ENCODE peak calls at places on chromosome 9, in four cellular contexts. One of them, this sample, is unnamed. For H3K9me3, the result is how much of the 10 kb centered on the place peaks cover.

GRCh38 chr9:130861372-130862180 is 26.5 kb downstream of the ABL1 start:
- DNase-seq in uterus: no peak
- DNase-seq in adrenal gland: no peak
- DNase-seq in psoas muscle: no peak
- DNase-seq in this sample: no peak

GRCh38 chr9:6962164-6962563 is 204.4 kb downstream of the KDM4C start:
- DNase-seq in psoas muscle: no peak
- DNase-seq in adrenal gland: no peak
- DNase-seq in uterus: no peak
- DNase-seq in this sample: no peak

GRCh38 chr9:131608469-131609115 is 63.3 kb downstream of the PRRT1B start:
- DNase-seq in uterus: peak
- DNase-seq in psoas muscle: peak
- DNase-seq in adrenal gland: peak
- DNase-seq in this sample: peak

GRCh38 chr9:131310833-131311554 is 21.5 kb downstream of the PLPP7 start:
- DNase-seq in adrenal gland: no peak
- DNase-seq in uterus: no peak
- DNase-seq in psoas muscle: peak
- DNase-seq in this sample: peak

GRCh38 chr9:27367922-27368316 is 71.0 kb upstream of the EQTN start:
- DNase-seq in adrenal gland: no peak
- DNase-seq in uterus: peak
- DNase-seq in psoas muscle: no peak
- DNase-seq in this sample: no peak

GRCh38 chr9:98101868-98102273 is 17.2 kb downstream of the TRIM14 start:
- DNase-seq in adrenal gland: no peak
- DNase-seq in uterus: no peak
- DNase-seq in psoas muscle: no peak
- DNase-seq in this sample: no peak

GRCh38 chr9:120970249-120970648 is 43.7 kb upstream of the TRAF1 start:
- DNase-seq in adrenal gland: no peak
- DNase-seq in uterus: no peak
- DNase-seq in psoas muscle: no peak
- DNase-seq in this sample: no peak

GRCh38 chr9:32455738-32456137 is 70.3 kb downstream of the RIGI start:
- DNase-seq in uterus: no peak
- DNase-seq in adrenal gland: no peak
- DNase-seq in psoas muscle: no peak
- DNase-seq in this sample: no peak

GRCh38 chr9:100167176-100167575 is 68.1 kb downstream of the INVS start:
- DNase-seq in psoas muscle: no peak
- DNase-seq in adrenal gland: no peak
- DNase-seq in uterus: no peak
- DNase-seq in this sample: no peak

GRCh38 chr9:114153761-114154596 is 1.4 kb upstream of the COL27A1 start:
- DNase-seq in psoas muscle: peak
- DNase-seq in adrenal gland: no peak
- DNase-seq in uterus: no peak
- DNase-seq in this sample: peak

GRCh38 chr9:104586496-104587180 is 12.6 kb downstream of the OR13C5 start:
- DNase-seq in uterus: no peak
- DNase-seq in psoas muscle: no peak
- DNase-seq in adrenal gland: no peak
- DNase-seq in this sample: no peak

GRCh38 chr9:108953983-108954574 is 19.9 kb downstream of the ABITRAM start:
- DNase-seq in adrenal gland: no peak
- DNase-seq in uterus: no peak
- DNase-seq in psoas muscle: no peak
- DNase-seq in this sample: no peak

GRCh38 chr9:104256031-104256709 is 162.1 kb downstream of the SMC2 start:
- DNase-seq in uterus: no peak
- DNase-seq in psoas muscle: no peak
- DNase-seq in adrenal gland: no peak
- DNase-seq in this sample: no peak

GRCh38 chr9:101332362-101332761 is 52.4 kb downstream of the BAAT start:
- DNase-seq in psoas muscle: no peak
- DNase-seq in adrenal gland: no peak
- DNase-seq in uterus: no peak
- DNase-seq in this sample: no peak

GRCh38 chr9:4301971-4302427 is 2.1 kb upstream of the GLIS3 start:
- DNase-seq in uterus: no peak
- DNase-seq in psoas muscle: peak
- DNase-seq in adrenal gland: peak
- DNase-seq in this sample: peak

GRCh38 chr9:38370231-38370630 is 22.3 kb upstream of the ALDH1B1 start:
- DNase-seq in psoas muscle: no peak
- DNase-seq in uterus: no peak
- DNase-seq in adrenal gland: no peak
- DNase-seq in this sample: no peak

GRCh38 chr9:87514136-87514535 is 16.5 kb downstream of the DAPK1 start:
- DNase-seq in uterus: no peak
- DNase-seq in adrenal gland: no peak
- DNase-seq in psoas muscle: no peak
- DNase-seq in this sample: no peak

GRCh38 chr9:266228-266627 is 51.6 kb downstream of the DOCK8 start:
- DNase-seq in psoas muscle: no peak
- DNase-seq in adrenal gland: no peak
- DNase-seq in uterus: no peak
- DNase-seq in this sample: no peak

GRCh38 chr9:272251-273213 is 57.9 kb downstream of the DOCK8 start:
- DNase-seq in adrenal gland: no peak
- DNase-seq in psoas muscle: no peak
- DNase-seq in uterus: peak
- DNase-seq in this sample: peak

GRCh38 chr9:265209-265900 is 50.7 kb downstream of the DOCK8 start:
- DNase-seq in uterus: no peak
- DNase-seq in psoas muscle: no peak
- DNase-seq in adrenal gland: no peak
- DNase-seq in this sample: no peak

GRCh38 chr9:270657-271237 is 56.1 kb downstream of the DOCK8 start:
- DNase-seq in uterus: no peak
- DNase-seq in psoas muscle: no peak
- DNase-seq in adrenal gland: no peak
- DNase-seq in this sample: no peak

DNA sequence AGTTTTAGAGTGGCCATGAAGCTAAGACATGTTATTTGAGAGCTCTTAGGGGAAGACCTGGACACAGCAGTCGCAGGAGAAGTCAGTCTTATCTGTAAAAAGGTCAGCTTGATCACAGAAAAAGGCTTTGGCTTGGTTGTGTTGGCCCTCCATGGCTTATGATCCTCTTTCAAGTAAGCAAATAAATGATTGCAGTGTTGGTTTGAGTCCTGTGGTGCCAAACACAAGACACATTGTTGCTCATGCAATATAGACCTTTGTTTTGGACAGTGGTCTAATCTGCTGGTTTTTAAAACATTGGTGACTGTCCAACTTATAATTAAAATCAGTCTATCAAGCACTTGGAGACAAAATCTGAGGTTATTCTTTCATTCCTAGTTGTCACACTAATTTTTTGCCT is 54.0 kb downstream of the DOCK8 start:
- DNase-seq in uterus: no peak
- DNase-seq in psoas muscle: no peak
- DNase-seq in adrenal gland: no peak
- DNase-seq in this sample: no peak
- H3K9me3 ChIP-seq in uterus: under half
- H3K9me3 ChIP-seq in psoas muscle: under half
- H3K9me3 ChIP-seq in adrenal gland: under half
- H3K9me3 ChIP-seq in this sample: under half

DNA sequence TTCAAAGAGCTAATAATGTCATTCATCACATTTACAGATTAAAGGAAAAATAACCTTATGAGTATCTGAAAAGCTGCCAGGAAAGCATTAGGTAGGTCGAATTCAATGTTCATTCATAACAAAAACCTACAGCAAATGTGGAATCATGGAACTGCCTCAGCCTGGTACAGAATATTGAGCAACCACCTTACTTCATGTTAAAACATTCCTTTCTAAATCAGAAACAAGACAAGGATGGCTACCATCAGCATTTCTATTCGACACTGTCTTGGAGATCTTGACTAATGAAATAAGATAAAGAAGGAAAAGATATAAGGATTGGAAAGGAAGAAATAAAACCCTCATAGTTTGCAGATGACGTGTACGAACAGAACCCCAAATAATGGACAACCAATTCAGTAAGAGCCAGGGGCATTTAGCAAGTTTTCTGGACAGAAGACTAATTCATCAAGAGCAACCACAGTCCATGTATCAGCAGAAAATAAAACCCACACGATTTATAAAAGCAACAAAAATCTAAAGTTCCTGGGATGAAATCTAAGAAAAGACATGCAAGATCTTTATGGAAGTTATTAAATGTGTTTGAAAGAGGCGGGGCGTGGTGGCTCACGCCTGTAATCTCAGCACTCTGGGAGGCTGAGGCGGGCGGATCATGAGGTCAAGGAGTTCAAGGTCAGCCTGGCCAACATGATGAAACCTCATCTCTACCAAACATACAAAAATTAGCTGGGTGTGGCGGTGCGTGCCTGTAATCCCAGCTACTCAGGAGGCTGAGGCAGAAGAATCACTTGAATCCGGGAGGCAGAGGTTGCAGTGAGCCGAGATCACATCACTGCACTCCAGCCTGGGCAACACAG is 37.8 kb upstream of the NRARP start:
- DNase-seq in uterus: no peak
- DNase-seq in psoas muscle: no peak
- DNase-seq in adrenal gland: no peak
- DNase-seq in this sample: no peak
- H3K9me3 ChIP-seq in uterus: under half
- H3K9me3 ChIP-seq in psoas muscle: under half
- H3K9me3 ChIP-seq in adrenal gland: under half
- H3K9me3 ChIP-seq in this sample: under half

DNA sequence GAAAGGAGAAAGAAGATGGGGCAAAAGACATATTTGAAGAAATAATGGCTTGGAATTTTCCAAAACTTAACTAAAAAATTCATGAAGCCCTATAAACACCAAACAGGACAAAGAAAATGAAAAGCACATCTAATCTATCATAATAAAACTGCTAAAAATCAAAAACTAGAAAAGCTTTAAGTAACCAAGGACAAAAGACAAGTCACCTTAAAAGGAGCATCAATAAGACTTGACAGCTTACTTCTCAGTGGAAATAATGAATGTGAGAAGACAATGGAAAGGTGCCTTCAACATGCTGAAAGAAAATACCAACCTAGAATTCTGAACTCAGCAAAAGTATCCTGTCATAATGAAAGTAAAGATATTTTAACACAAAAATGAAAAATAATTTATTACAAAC is 27.0 kb downstream of the GTF3C4 start:
- DNase-seq in uterus: no peak
- DNase-seq in adrenal gland: no peak
- DNase-seq in psoas muscle: no peak
- DNase-seq in this sample: no peak
- H3K9me3 ChIP-seq in uterus: under half
- H3K9me3 ChIP-seq in adrenal gland: under half
- H3K9me3 ChIP-seq in psoas muscle: under half
- H3K9me3 ChIP-seq in this sample: under half

DNA sequence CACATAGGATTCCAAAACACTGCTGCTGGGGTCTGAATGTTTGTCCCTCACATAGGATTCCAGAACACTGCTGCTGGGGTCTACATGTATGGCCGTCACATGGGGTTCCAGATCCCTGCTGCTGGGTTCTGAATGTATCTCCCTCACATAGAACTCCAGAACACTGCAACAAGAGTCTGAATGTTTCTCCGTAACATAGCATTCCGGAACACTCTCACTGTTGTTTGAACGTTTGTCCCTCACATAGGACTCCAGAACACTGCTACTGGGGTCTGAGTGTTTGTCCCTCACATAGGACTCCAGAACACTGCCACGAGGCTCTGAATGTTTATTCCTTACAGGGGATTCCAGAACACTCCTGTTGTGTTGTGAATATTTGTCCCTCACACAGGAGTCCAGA is 216.8 kb downstream of the FOXD4L6 start:
- DNase-seq in psoas muscle: no peak
- DNase-seq in adrenal gland: no peak
- DNase-seq in uterus: no peak
- DNase-seq in this sample: no peak
- H3K9me3 ChIP-seq in psoas muscle: half or more
- H3K9me3 ChIP-seq in adrenal gland: under half
- H3K9me3 ChIP-seq in uterus: half or more
- H3K9me3 ChIP-seq in this sample: under half

DNA sequence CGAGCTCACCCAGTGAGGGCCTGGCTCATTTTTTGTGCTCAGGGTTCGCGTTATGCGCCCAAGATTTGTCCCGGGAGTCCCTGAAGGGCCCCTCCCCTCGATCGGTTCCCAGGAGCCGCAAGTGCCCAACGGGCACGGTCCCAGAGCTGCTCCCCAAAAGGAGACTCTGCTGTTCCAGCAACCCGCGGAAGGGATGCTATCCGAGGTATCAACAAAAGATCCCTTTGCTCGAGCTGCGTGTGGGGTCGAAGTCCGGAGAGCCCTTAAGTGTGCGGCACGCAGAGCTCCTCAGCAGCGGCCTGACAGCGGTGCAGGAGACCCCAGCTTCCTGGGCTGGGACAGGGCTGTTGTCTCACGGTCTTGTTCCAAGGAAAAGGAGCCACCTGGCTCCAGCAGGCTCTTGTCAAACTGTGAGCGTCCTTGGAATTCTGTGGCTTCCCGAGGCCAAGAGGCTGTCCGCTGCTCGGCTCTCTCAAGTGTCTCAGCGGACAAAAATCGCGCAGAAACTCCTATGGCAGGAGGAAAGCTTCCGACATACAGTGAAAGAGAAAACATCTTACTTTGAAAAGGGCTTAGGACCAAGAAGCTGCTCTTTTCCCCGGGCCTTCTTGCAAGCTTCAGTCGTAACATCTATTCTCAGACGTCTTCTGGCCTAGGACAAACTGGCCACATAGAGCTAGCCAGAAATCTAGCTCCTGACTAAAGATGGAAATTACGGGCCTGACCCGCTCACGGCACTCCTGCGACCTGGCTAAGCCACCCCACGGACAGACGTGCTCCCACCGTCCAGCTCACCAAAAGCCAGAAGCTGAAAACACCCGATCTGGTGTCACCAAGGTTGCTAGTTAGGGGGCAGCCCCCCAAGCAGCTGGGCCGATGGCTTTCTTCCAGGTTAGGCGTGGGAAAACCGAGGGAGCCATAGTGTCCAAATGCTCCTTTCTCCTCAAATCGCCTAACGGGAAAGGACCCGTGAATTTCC is 2.6 kb upstream of the FOXB2 start:
- DNase-seq in adrenal gland: no peak
- DNase-seq in uterus: no peak
- DNase-seq in psoas muscle: no peak
- DNase-seq in this sample: no peak
- H3K9me3 ChIP-seq in adrenal gland: under half
- H3K9me3 ChIP-seq in uterus: under half
- H3K9me3 ChIP-seq in psoas muscle: under half
- H3K9me3 ChIP-seq in this sample: under half

DNA sequence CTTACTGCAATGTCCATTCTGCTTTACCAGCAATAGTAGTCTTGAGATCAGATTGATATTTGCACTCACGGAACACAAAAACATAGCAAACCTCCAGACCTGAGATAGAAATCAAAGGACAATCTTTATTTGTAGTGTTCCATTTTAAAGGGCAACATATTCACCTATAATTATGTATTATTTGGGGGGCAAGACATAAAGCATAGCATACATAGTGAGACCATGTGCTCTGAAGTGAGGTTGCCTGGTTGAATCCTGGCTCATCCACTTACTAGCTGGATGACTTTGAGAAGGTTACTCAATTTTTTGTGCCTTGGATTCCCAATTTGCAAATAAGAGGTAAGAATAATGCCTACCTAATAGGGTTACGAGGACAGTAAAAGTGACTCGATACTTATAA is at the start of gene OR1B1:
- DNase-seq in psoas muscle: no peak
- DNase-seq in adrenal gland: no peak
- DNase-seq in uterus: no peak
- DNase-seq in this sample: no peak
- H3K9me3 ChIP-seq in psoas muscle: under half
- H3K9me3 ChIP-seq in adrenal gland: under half
- H3K9me3 ChIP-seq in uterus: under half
- H3K9me3 ChIP-seq in this sample: under half

This sample was measured in right cardiac atrium.